ENCODE peak calls at places on chromosome 11, in four cellular contexts. J is astrocyte of the cerebellum, W is fibroblast of lung, R is neural crest cell. I is an unnamed sample.

GRCh38 chr11:121494355-121495099 is 41.8 kb upstream of the SORL1-AS1 start:
- DNase-seq in J (no peak), R (no peak), W (no peak), I (no peak)

GRCh38 chr11:75350743-75351540 is 519 bp downstream of the ARRB1 start:
- DNase-seq in R (no peak), J (no peak), W (peak; percentile 49), I (no peak)

GRCh38 chr11:106413222-106413621 is 335.8 kb downstream of the AASDHPPT start:
- DNase-seq in J (no peak), R (no peak), W (no peak), I (no peak)

GRCh38 chr11:116471608-116472007 is 301.2 kb downstream of the BUD13 start:
- DNase-seq in J (peak; percentile 18), W (peak; percentile 65), R (no peak), I (no peak)

GRCh38 chr11:76795936-76796441 is 12.8 kb downstream of the TSKU start:
- DNase-seq in R (no peak), W (no peak), J (no peak), I (no peak)

GRCh38 chr11:134908583-134908982 is 496.5 kb upstream of the B3GAT1 start:
- DNase-seq in J (no peak), W (no peak), R (no peak), I (no peak)

GRCh38 chr11:92911478-92911877 is 58.0 kb upstream of the MTNR1B start:
- DNase-seq in W (no peak), R (no peak), J (no peak), I (no peak)

GRCh38 chr11:100981196-100981824 is 148.3 kb downstream of the PGR start:
- DNase-seq in R (no peak), W (no peak), J (no peak), I (no peak)

GRCh38 chr11:104352036-104352435 is 188.1 kb upstream of the PDGFD start:
- DNase-seq in R (no peak), W (no peak), J (no peak), I (no peak)

GRCh38 chr11:128181090-128181485 is 406.3 kb downstream of the ETS1 start:
- DNase-seq in W (no peak), R (no peak), J (no peak), I (no peak)

GRCh38 chr11:94153320-94153719 is 24.7 kb downstream of the PANX1 start:
- DNase-seq in W (no peak), J (no peak), R (no peak), I (no peak)

GRCh38 chr11:61688368-61689163 is 8.4 kb downstream of the DAGLA start:
- DNase-seq in R (no peak), W (peak; percentile 53), J (no peak), I (no peak)

GRCh38 chr11:99791354-99791753 is 770.6 kb downstream of the CNTN5 start:
- DNase-seq in W (no peak), J (no peak), R (no peak), I (no peak)

GRCh38 chr11:119533931-119534694 is 111.1 kb upstream of the THY1 start:
- DNase-seq in R (peak; percentile 81), W (peak; percentile 28), J (peak; percentile 9), I (peak; percentile 84)

GRCh38 chr11:109112748-109113378 is 309.1 kb upstream of the C11orf87 start:
- DNase-seq in R (no peak), W (peak; percentile 14), J (no peak), I (no peak)

GRCh38 chr11:78112588-78113275 is 26.7 kb downstream of the ALG8 start:
- DNase-seq in J (no peak), R (no peak), W (no peak), I (no peak)

GRCh38 chr11:46721286-46721685 is 2.3 kb downstream of the F2 start:
- DNase-seq in W (no peak), R (no peak), J (no peak), I (no peak)
- TF ChIP-seq CTCF in W (no peak), R (no peak), J (no peak), I (no peak)

DNA sequence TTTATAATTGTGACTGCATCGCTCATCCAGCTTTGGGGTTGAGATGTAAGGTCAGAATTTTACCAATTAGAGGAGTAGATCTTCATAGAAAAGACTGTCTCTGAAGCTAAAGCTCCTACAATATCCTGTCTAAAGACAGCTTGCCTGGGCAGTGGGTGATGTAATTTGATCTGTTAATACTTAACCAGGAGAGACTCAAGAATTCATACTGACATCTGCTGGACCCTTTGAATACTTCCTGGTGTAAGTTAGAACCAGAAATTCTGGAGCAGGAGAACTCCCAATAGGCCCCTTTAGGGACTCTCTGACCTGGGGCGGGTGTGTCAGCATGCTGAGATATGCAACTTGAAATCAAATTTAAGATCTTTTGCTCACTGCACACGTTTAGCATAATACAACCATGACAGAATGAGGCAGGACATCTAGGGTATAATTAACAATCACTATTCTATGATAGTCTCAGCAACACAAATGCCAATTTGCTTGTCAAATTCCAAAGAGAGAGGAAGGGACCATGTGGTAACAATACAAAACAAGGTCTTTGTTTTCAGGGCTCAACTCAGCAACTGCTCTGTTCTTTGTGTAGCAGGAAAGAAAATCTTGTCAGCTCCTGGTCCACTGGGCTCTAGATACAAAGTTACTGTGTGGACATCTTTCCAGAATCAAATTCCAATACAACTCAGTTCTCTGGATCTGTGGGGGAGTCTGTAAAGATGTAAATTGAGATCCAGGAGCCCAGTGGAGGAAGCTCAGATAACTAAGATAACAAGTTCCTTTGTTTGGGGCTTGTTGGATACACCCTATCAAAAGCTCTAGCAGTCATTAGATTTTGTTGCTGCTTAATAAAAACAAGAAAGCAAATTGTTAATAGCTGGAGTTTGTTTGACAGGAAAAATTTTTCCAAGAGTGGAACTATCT is 144.0 kb downstream of the INSC start:
- DNase-seq in J (peak; percentile 18), R (no peak), W (peak; percentile 42), I (no peak)
- TF ChIP-seq CTCF in J (peak; percentile 38), R (no peak), W (no peak), I (peak; percentile 72)

DNA sequence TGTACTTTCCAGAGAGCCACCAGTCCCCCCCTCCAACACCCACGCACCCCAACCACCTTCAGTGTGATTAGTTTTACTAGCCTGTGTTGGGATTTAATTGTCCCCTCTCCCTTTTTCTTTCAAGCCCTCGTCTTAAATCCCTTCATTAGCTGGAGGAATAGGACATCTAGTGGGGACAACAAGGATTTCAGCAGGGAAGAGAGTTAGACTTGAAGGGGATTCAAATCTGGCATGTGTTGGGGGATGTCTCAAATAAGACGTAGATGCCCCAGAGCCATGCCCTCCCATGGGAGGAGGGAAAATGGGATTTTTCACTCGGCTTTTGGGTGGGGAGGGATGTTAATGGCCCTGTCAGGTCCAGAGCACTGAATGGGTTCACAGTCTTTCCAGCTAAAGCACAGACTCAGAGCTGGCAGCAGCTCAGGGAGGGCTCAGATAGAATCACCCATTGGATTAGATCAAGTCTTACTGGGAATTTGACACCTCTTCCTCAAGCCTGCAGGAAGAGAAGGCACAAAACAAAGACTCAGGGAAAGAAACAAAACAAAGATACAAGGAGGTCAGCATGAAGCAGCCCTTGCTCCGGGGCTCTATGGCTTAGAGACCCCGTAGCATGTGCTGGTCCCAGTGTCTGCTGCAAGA is 10.7 kb downstream of the INS start:
- DNase-seq in W (peak; percentile 54), R (no peak), J (peak; percentile 72), I (no peak)
- TF ChIP-seq CTCF in W (peak; percentile 37), R (peak; percentile 70), J (peak; percentile 81), I (peak; percentile 89)

DNA sequence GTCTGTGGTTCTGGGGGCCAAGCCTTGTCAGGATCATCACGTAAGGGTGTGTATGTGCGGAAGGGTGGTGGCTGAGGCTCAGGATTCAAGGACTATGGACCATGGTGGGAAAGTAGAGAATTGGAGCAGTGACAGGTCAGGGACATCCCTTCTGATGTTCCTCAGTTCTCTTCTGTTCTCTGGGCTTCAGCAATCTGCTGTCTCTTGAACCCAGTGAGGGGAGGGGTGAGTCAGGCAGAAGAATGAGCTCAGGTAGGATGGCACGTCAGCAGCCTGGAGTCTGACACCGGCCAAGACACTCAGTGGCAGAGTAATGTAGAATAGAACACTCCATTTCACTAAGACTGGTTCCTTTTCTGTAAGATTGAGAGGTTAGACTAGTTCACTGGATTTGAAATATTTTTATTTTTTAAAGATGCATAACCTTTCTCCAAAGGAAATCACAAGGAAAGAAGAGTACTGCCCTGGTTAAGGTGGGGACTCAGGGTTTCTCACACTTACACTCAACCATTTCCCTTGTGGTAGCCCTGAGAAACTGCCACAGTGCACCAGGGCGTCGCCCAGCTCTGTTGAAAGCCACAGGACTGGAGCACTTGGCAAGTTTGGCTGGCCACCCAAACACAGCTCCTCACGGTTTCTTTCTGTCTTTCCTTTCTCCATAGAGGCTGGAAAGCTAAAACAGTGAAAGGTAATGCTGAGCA is 23.2 kb upstream of the MICAL2 start:
- DNase-seq in R (no peak), J (no peak), W (peak; percentile 81), I (no peak)
- TF ChIP-seq CTCF in R (peak; percentile 19), J (peak; percentile 25), W (no peak), I (peak; percentile 62)

GRCh38 chr11:62716816-62717215 is 9.3 kb downstream of the GNG3 start:
- DNase-seq in J (no peak), W (no peak), R (no peak), I (peak; percentile 58)

GRCh38 chr11:62713343-62713742 is 5.9 kb downstream of the GNG3 start:
- DNase-seq in J (no peak), R (no peak), W (no peak), I (no peak)

GRCh38 chr11:62712861-62713260 is 5.4 kb downstream of the GNG3 start:
- DNase-seq in J (no peak), R (no peak), W (no peak), I (no peak)

GRCh38 chr11:62716206-62716605 is 8.7 kb downstream of the GNG3 start:
- DNase-seq in W (no peak), R (no peak), J (no peak), I (no peak)

GRCh38 chr11:62715150-62716130 is 8.0 kb downstream of the GNG3 start:
- DNase-seq in R (no peak), J (no peak), W (no peak), I (peak; percentile 72)
- TF ChIP-seq CTCF in R (no peak), J (no peak), W (no peak), I (no peak)

GRCh38 chr11:111510311-111510710 is 1.9 kb downstream of the BTG4 start:
- DNase-seq in J (no peak), R (no peak), W (peak; percentile 38), I (no peak)

GRCh38 chr11:111515591-111515990 is 1.0 kb downstream of the HOATZ start:
- DNase-seq in R (no peak), J (no peak), W (no peak), I (no peak)

GRCh38 chr11:111512296-111513239 is at the start of gene BTG4:
- DNase-seq in J (no peak), W (peak; percentile 36), R (peak; percentile 26), I (no peak)

GRCh38 chr11:111513240-111513605 is 1.0 kb upstream of the BTG4 start:
- DNase-seq in W (no peak), R (no peak), J (no peak), I (no peak)

DNA sequence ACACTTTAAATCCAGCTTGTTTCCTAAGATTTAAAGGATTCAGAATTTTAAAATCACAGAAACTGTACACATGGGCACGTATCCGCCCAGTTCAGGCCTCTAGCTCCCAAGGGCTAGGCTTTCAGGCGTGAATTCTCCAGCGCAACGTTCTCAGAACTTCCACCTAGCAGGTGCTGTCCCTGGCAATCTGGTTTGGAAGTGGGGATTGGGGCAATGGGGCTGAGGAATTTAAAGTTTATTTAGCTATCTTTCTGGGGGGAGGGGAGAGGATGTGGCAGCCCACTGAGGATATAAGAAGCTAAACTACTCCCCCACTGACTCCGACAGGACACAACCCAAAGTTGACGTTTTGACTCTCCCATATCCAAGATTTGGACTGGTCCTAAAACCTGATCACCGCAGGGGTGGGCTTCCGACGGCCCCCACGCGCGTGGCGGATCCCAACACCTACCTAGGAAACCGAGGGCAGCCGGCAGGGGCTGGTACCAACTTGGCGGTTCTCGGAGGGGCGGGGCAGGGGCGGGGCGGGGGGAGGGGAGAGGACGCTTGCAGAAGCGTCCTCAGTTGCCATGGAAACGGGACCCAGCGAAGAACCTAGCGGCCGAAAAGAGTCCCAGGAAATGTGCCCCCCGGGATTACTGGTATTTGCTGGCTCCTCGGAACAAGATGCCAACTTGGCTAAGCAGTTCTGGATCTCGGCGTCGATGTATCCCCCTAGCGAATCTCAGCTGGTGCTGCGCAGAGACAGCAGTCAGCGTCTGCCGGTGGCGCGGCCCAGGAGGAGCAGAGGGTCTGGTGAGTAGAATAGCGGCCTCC is at the start of gene HOATZ:
- DNase-seq in J (no peak), W (peak; percentile 30), R (peak; percentile 46), I (no peak)
- TF ChIP-seq CTCF in J (peak; percentile 44), W (no peak), R (peak; percentile 49), I (peak; percentile 59)